ENCODE peak calls at places on chromosomes 6 and 20, in seven cellular contexts. M, G, Y, J, W, F and D are unnamed samples.

GRCh38 chr6:35092362-35093117 is 48.6 kb downstream of the TCP11 start:
- DNase-seq in M (peak), G (no peak), Y (no peak), J (peak), W (no peak), F (peak), D (no peak)

GRCh38 chr20:58645277-58645968 is 5.7 kb upstream of the STX16 start:
- DNase-seq in M (no peak), G (no peak), Y (peak), J (no peak), W (no peak), F (peak), D (peak)

GRCh38 chr6:10555625-10556309 is 34.6 kb downstream of the GCNT2 start:
- DNase-seq in M (peak), G (no peak), Y (peak), J (peak), W (no peak), F (peak), D (no peak)

GRCh38 chr6:31972709-31973350 is 892 bp upstream of the DXO start:
- DNase-seq in M (no peak), G (no peak), Y (no peak), J (no peak), W (no peak), F (peak), D (no peak)

GRCh38 chr6:39214120-39214813 is 15.0 kb downstream of the KCNK5 start:
- DNase-seq in M (no peak), G (no peak), Y (no peak), J (no peak), W (no peak), F (no peak), D (no peak)

GRCh38 chr20:20412750-20413149 is 44.8 kb downstream of the INSM1 start:
- DNase-seq in M (no peak), G (no peak), Y (no peak), J (no peak), W (no peak), F (no peak), D (no peak)

GRCh38 chr20:51164732-51165530 is 142.0 kb upstream of the KCNG1 start:
- DNase-seq in M (no peak), G (no peak), Y (no peak), J (peak), W (no peak), F (no peak), D (no peak)

GRCh38 chr20:59518881-59519706 is 85.2 kb upstream of the PHACTR3 start:
- DNase-seq in M (no peak), G (peak), Y (no peak), J (peak), W (no peak), F (no peak), D (no peak)

GRCh38 chr6:130473886-130474285 is 108.1 kb downstream of the TMEM200A start:
- DNase-seq in M (no peak), G (no peak), Y (no peak), J (no peak), W (no peak), F (no peak), D (no peak)

GRCh38 chr6:72554761-72555221 is 67.1 kb upstream of the KCNQ5 start:
- DNase-seq in M (no peak), G (no peak), Y (no peak), J (no peak), W (no peak), F (no peak), D (no peak)

GRCh38 chr20:7818477-7818876 is 121.8 kb downstream of the HAO1 start:
- DNase-seq in M (no peak), G (no peak), Y (no peak), J (no peak), W (no peak), F (no peak), D (no peak)

GRCh38 chr6:74250161-74250560 is 554.2 kb downstream of the CD109 start:
- DNase-seq in M (no peak), G (no peak), Y (no peak), J (no peak), W (no peak), F (no peak), D (no peak)

GRCh38 chr6:135195045-135195444 is 13.9 kb downstream of the MYB start:
- DNase-seq in M (no peak), G (no peak), Y (no peak), J (no peak), W (no peak), F (no peak), D (no peak)

GRCh38 chr6:20708367-20709124 is 174.3 kb downstream of the CDKAL1 start:
- DNase-seq in M (no peak), G (no peak), Y (no peak), J (no peak), W (no peak), F (no peak), D (no peak)

GRCh38 chr6:122476131-122476530 is 4.5 kb upstream of the SERINC1 start:
- DNase-seq in M (no peak), G (peak), Y (no peak), J (no peak), W (no peak), F (no peak), D (no peak)

GRCh38 chr6:168711049-168711640 is 270.2 kb downstream of the SMOC2 start:
- DNase-seq in M (no peak), G (no peak), Y (no peak), J (no peak), W (no peak), F (no peak), D (no peak)

GRCh38 chr6:134752445-134752844 is 197.5 kb downstream of the ALDH8A1 start:
- DNase-seq in M (no peak), G (no peak), Y (no peak), J (no peak), W (no peak), F (no peak), D (no peak)

GRCh38 chr6:75368151-75368779 is 83.7 kb upstream of the TMEM30A start:
- DNase-seq in M (no peak), G (peak), Y (no peak), J (peak), W (no peak), F (no peak), D (no peak)

GRCh38 chr6:79420054-79420453 is 117.2 kb downstream of the LCA5 start:
- DNase-seq in M (no peak), G (no peak), Y (no peak), J (no peak), W (no peak), F (no peak), D (no peak)

GRCh38 chr20:17646209-17646717 is 35.8 kb downstream of the RRBP1 start:
- DNase-seq in M (no peak), G (no peak), Y (peak), J (no peak), W (peak), F (peak), D (peak)

GRCh38 chr6:15911753-15912504 is 217.0 kb upstream of the MYLIP start:
- DNase-seq in M (no peak), G (no peak), Y (no peak), J (no peak), W (no peak), F (no peak), D (no peak)

GRCh38 chr6:135291288-135292116 is 110.4 kb downstream of the MYB start:
- DNase-seq in M (no peak), G (no peak), Y (no peak), J (no peak), W (no peak), F (no peak), D (no peak)

GRCh38 chr6:138782243-138782642 is 8.7 kb downstream of the CCDC28A start:
- DNase-seq in M (no peak), G (no peak), Y (no peak), J (no peak), W (no peak), F (no peak), D (no peak)

GRCh38 chr6:32183030-32183429 is 1.0 kb downstream of the AGER start:
- DNase-seq in M (no peak), G (no peak), Y (no peak), J (no peak), W (no peak), F (no peak), D (no peak)

GRCh38 chr20:41228858-41229257 is 88.7 kb downstream of the ZHX3 start:
- DNase-seq in M (no peak), G (no peak), Y (no peak), J (no peak), W (no peak), F (no peak), D (no peak)

GRCh38 chr6:4581468-4582420 is 194.5 kb upstream of the CDYL start:
- DNase-seq in M (no peak), G (no peak), Y (no peak), J (no peak), W (no peak), F (no peak), D (no peak)

GRCh38 chr6:36821581-36822335 is 17.5 kb downstream of the CPNE5 start:
- DNase-seq in M (no peak), G (no peak), Y (no peak), J (no peak), W (no peak), F (no peak), D (no peak)

GRCh38 chr6:33280539-33280938 is 3.6 kb downstream of the B3GALT4 start:
- DNase-seq in M (no peak), G (no peak), Y (no peak), J (no peak), W (peak), F (no peak), D (no peak)

GRCh38 chr6:56370127-56370540 is 122.8 kb upstream of the COL21A1 start:
- DNase-seq in M (peak), G (no peak), Y (peak), J (peak), W (no peak), F (peak), D (no peak)
- H3K4me3 ChIP-seq in M (no peak), G (no peak), Y (no peak), J (no peak), W (no peak), F (no peak), D (no peak)

GRCh38 chr20:57462781-57463180 is 62.2 kb downstream of the CTCFL start:
- DNase-seq in M (no peak), G (no peak), Y (no peak), J (no peak), W (peak), F (no peak), D (no peak)
- H3K27ac ChIP-seq in M (no peak), G (no peak), Y (no peak), J (no peak), W (no peak), F (no peak), D (no peak)

DNA sequence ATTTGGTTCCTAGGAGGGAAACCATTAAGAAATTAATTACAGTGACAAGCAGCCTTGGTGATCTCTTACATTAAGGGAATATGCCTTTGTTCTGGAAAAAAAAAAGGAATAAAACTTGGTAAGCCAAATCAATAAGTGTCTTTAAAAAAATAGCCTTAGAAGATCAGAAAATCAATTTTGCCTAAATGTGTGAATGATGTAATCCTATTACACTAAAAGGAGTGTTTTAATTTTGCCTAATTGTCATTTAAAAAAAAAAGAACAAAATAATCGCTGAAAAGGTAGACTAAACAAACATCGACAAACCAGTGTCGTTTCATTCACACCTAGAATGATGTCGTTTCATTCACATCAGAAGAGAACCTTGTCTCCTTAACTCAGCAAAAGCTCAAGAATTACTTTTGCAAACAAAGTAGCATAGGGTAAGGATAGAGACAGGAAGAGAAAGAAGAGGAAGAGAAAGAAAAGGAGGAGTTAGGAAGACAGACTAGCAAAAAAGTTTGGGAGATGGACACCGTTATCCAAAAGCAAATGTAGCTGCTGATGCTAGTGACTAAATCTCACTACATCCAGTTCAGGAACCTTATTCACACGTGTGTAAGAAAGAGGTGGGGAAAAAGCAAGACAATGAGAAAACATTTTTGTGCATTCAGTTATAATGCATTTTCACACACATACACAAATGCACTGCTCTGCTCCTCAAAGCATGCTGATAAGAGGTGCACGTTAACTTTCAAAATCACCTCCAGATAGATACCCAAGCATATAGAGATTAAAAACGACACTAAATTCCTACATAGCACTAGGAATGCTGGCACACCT is 60.6 kb downstream of the HIVEP2 start:
- DNase-seq in M (no peak), G (no peak), Y (no peak), J (no peak), W (no peak), F (no peak), D (no peak)
- TF ChIP-seq CTCF in M (no peak), G (no peak), Y (no peak), J (no peak), W (no peak), F (no peak), D (no peak)

DNA sequence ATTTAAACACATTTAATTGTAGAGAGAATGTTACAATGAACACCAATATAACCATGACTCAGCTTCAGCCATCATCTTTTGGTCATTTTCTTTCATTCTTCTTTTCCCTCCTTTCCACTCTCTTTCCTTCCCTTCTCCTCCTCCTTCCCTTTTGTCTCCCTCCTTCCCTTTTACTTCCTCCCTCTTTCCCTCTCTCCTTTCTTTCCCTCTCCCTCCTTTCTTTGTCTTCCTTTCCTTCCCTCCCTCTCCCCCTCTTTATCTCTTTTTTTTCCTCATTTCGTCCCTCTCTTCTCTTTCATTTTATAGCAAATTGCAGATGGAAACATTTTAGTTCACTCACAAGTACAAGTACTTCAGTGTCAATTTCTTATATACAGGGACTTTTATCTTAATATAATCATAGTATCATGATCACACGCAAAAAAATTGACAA is 1.8 kb downstream of the ZKSCAN3 start:
- DNase-seq in M (no peak), G (no peak), Y (no peak), J (no peak), W (no peak), F (no peak), D (no peak)
- H3K4me3 ChIP-seq in M (peak), G (no peak), Y (no peak), J (no peak), W (no peak), F (no peak), D (peak)